ENCODE peak calls at places on chromosome 10, in four cellular contexts. H, R, U and Z are unnamed samples.

GRCh38 chr10:7027913-7028808 is 382.7 kb downstream of the SFMBT2 start:
- DNase-seq in H (no peak), R (no peak), U (peak; percentile 1), Z (peak; percentile 10)

GRCh38 chr10:104072786-104073185 is 12.9 kb downstream of the COL17A1 start:
- DNase-seq in U (no peak), H (no peak), R (no peak), Z (no peak)

GRCh38 chr10:14016011-14016536 is 314.6 kb downstream of the FRMD4A start:
- DNase-seq in H (no peak), U (peak; percentile 63), R (peak; percentile 57), Z (no peak)

GRCh38 chr10:26524161-26524831 is 86.2 kb downstream of the APBB1IP start:
- DNase-seq in U (no peak), R (no peak), H (no peak), Z (no peak)

GRCh38 chr10:77713506-77714280 is 76.1 kb upstream of the KCNMA1 start:
- DNase-seq in R (no peak), H (no peak), U (no peak), Z (no peak)

GRCh38 chr10:125043824-125044658 is 102.1 kb downstream of the ZRANB1 start:
- DNase-seq in H (no peak), U (no peak), R (no peak), Z (no peak)

GRCh38 chr10:42992957-42993390 is 83.9 kb upstream of the RET start:
- DNase-seq in H (no peak), U (no peak), R (peak; percentile 34), Z (no peak)

GRCh38 chr10:62639139-62639538 is 165.4 kb upstream of the ADO start:
- DNase-seq in R (no peak), H (no peak), U (no peak), Z (no peak)

GRCh38 chr10:11113156-11113555 is 95.5 kb downstream of the CELF2 start:
- DNase-seq in H (no peak), U (no peak), R (no peak), Z (no peak)

GRCh38 chr10:71661060-71661622 is 58.4 kb downstream of the C10orf105 start:
- DNase-seq in U (no peak), R (no peak), H (peak; percentile 70), Z (no peak)

GRCh38 chr10:43128958-43129706 is 9.1 kb upstream of the CSGALNACT2 start:
- DNase-seq in U (peak; percentile 93), R (no peak), H (no peak), Z (peak; percentile 71)

GRCh38 chr10:111972109-111972508 is 211.5 kb downstream of the GPAM start:
- DNase-seq in U (peak; percentile 49), H (no peak), R (no peak), Z (no peak)

GRCh38 chr10:14184841-14185500 is 145.8 kb downstream of the FRMD4A start:
- DNase-seq in R (no peak), H (peak; percentile 54), U (peak; percentile 52), Z (no peak)

GRCh38 chr10:9297580-9297979 is 1243.1 kb downstream of the GATA3 start:
- DNase-seq in R (no peak), U (no peak), H (peak; percentile 54), Z (no peak)

GRCh38 chr10:124917939-124918830 is 23.7 kb upstream of the ZRANB1 start:
- DNase-seq in U (peak; percentile 65), R (no peak), H (no peak), Z (no peak)

GRCh38 chr10:88082806-88083596 is 219.6 kb downstream of the PTEN start:
- DNase-seq in U (no peak), H (no peak), R (no peak), Z (no peak)

GRCh38 chr10:90871279-90871760 is 454 bp upstream of the RPP30 start:
- DNase-seq in H (peak; percentile 88), U (peak; percentile 87), R (no peak), Z (no peak)

GRCh38 chr10:13891542-13892431 is 305.0 kb downstream of the PRPF18 start:
- DNase-seq in R (peak; percentile 63), U (no peak), H (peak; percentile 77), Z (no peak)

GRCh38 chr10:8049151-8049873 is 5.2 kb upstream of the GATA3 start:
- DNase-seq in H (peak; percentile 65), U (no peak), R (no peak), Z (no peak)

GRCh38 chr10:46096909-46097575 is 51.0 kb upstream of the MSMB start:
- DNase-seq in R (no peak), U (no peak), H (peak; percentile 22), Z (no peak)

GRCh38 chr10:6995846-6996245 is 415.0 kb downstream of the SFMBT2 start:
- DNase-seq in H (no peak), R (no peak), U (no peak), Z (no peak)

GRCh38 chr10:62811159-62811875 is 4.8 kb downstream of the EGR2 start:
- DNase-seq in H (no peak), U (no peak), R (no peak), Z (no peak)

GRCh38 chr10:133294189-133294588 is 14.5 kb downstream of the TUBGCP2 start:
- DNase-seq in H (no peak), U (no peak), R (no peak), Z (no peak)

GRCh38 chr10:104080762-104081161 is 4.9 kb downstream of the COL17A1 start:
- DNase-seq in R (no peak), H (peak; percentile 83), U (peak; percentile 55), Z (no peak)

GRCh38 chr10:18359839-18360238 is 219.6 kb downstream of the CACNB2 start:
- DNase-seq in R (no peak), U (no peak), H (no peak), Z (no peak)

GRCh38 chr10:30782543-30783461 is 153.2 kb upstream of the LYZL2 start:
- DNase-seq in R (no peak), H (no peak), U (peak; percentile 54), Z (no peak)

GRCh38 chr10:120969219-120969645 is 118.1 kb downstream of the WDR11 start:
- DNase-seq in R (no peak), H (no peak), U (peak; percentile 9), Z (no peak)

GRCh38 chr10:118508863-118509262 is 86.6 kb downstream of the PRLHR start:
- DNase-seq in U (no peak), R (no peak), H (no peak), Z (no peak)

GRCh38 chr10:60573342-60573741 is 183.7 kb upstream of the ANK3 start:
- DNase-seq in R (no peak), H (peak; percentile 21), U (peak; percentile 3), Z (no peak)

GRCh38 chr10:94223702-94224370 is 138.9 kb downstream of the NOC3L start:
- DNase-seq in R (no peak), U (no peak), H (no peak), Z (no peak)

GRCh38 chr10:94230134-94230785 is 132.5 kb downstream of the NOC3L start:
- DNase-seq in R (no peak), H (no peak), U (no peak), Z (no peak)

GRCh38 chr10:94224656-94225055 is 138.1 kb downstream of the NOC3L start:
- DNase-seq in U (peak; percentile 71), H (no peak), R (no peak), Z (no peak)

GRCh38 chr10:94220717-94221116 is 142.0 kb downstream of the NOC3L start:
- DNase-seq in H (no peak), R (no peak), U (no peak), Z (no peak)

DNA sequence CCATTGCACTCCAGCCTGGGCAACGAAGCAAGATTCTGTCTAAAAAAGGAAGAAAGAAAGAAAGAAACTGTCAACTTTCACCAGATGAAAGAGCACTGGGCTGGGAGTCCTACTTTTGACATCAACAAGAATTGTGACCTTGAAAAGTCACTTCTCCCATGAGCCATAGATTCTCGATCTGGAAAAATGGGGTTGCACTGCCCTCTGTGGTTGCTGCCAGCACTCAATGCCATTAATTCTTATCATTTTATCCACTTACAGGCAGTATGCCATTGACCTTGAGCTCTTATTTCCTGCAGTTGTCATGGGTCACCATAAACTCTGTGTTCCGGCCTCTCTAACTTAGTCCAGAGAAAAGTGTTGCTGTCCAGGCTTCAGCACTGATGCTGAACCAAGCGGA is 137.2 kb downstream of the NOC3L start:
- DNase-seq in R (no peak), U (peak; percentile 44), H (no peak), Z (no peak)
- TF ChIP-seq CTCF in R (peak; percentile 22), U (peak; percentile 37), H (peak; percentile 25), Z (peak; percentile 24)

GRCh38 chr10:50552771-50553535 is 70.8 kb downstream of the SGMS1 start:
- DNase-seq in U (peak; percentile 37), R (no peak), H (peak; percentile 25), Z (peak; percentile 66)

GRCh38 chr10:50550291-50550839 is 73.4 kb downstream of the SGMS1 start:
- DNase-seq in R (no peak), U (peak; percentile 34), H (no peak), Z (no peak)

GRCh38 chr10:50552308-50552707 is 71.4 kb downstream of the SGMS1 start:
- DNase-seq in U (peak; percentile 47), R (no peak), H (no peak), Z (peak; percentile 96)

GRCh38 chr10:50554381-50554994 is 69.3 kb downstream of the SGMS1 start:
- DNase-seq in R (no peak), H (peak; percentile 28), U (no peak), Z (no peak)

GRCh38 chr10:50551894-50552293 is 71.9 kb downstream of the SGMS1 start:
- DNase-seq in U (no peak), H (no peak), R (no peak), Z (no peak)
- H3K4me3 ChIP-seq in U (no peak overlapping the region), H (no peak overlapping the region), R (no peak overlapping the region), Z (no peak overlapping the region)

GRCh38 chr10:29127731-29128130 is 161.1 kb upstream of the LYZL1 start:
- DNase-seq in U (no peak), H (no peak), R (no peak), Z (no peak)
- TF ChIP-seq CTCF in U (no peak), H (no peak), R (no peak), Z (no peak)

DNA sequence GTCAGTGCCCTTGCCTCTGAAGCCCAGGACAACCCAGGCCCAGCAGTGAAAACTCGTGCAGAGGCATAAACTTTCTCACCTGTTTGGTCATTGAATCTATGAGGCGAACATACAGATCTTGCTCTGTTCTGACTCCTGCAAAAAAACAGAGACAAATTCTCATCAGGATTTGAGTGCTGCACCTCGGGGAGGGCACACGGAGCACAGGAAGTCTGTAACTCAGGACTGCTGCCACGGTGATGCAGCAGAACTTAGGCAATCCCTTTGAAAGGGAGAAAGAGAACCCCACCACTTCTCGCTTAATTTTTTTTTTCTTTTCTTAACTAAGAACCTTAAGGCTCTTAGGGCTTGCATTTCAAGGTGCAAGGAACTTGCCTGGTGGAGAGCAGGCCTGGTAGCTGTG is 2.0 kb downstream of the EBF3 start:
- DNase-seq in U (peak; percentile 85), H (peak; percentile 54), R (no peak), Z (no peak)
- H3K4me3 ChIP-seq in U (peak overlapping the region; percentile 71), H (no peak overlapping the region), R (no peak overlapping the region), Z (no peak overlapping the region)